ENCODE peak calls at places on chromosome 11, in seven cellular contexts. One of them, this sample, is unnamed.

GRCh38 chr11:85316967-85317366 is 310.2 kb downstream of the DLG2 start:
- DNase-seq in fibroblast of lung: no peak
- DNase-seq in right cardiac atrium: no peak
- DNase-seq in T-cell: no peak
- DNase-seq in RKO: no peak
- DNase-seq in AG10803: no peak
- DNase-seq in AG04449: no peak
- DNase-seq in this sample: no peak

GRCh38 chr11:36214484-36214883 is 74.7 kb downstream of the COMMD9 start:
- DNase-seq in T-cell: no peak
- DNase-seq in AG04449: no peak
- DNase-seq in RKO: no peak
- DNase-seq in AG10803: no peak
- DNase-seq in right cardiac atrium: no peak
- DNase-seq in fibroblast of lung: no peak
- DNase-seq in this sample: no peak

GRCh38 chr11:16215352-16215751 is 141.0 kb downstream of the SOX6 start:
- DNase-seq in AG10803: no peak
- DNase-seq in T-cell: no peak
- DNase-seq in fibroblast of lung: no peak
- DNase-seq in right cardiac atrium: no peak
- DNase-seq in RKO: no peak
- DNase-seq in AG04449: no peak
- DNase-seq in this sample: no peak

GRCh38 chr11:67365756-67366384 is 7.5 kb downstream of the CLCF1 start:
- DNase-seq in fibroblast of lung: no peak
- DNase-seq in T-cell: no peak
- DNase-seq in RKO: no peak
- DNase-seq in AG04449: no peak
- DNase-seq in right cardiac atrium: no peak
- DNase-seq in AG10803: no peak
- DNase-seq in this sample: no peak

GRCh38 chr11:68168694-68169093 is 44.4 kb downstream of the KMT5B start:
- DNase-seq in AG04449: no peak
- DNase-seq in right cardiac atrium: no peak
- DNase-seq in fibroblast of lung: no peak
- DNase-seq in T-cell: no peak
- DNase-seq in RKO: no peak
- DNase-seq in AG10803: no peak
- DNase-seq in this sample: no peak

GRCh38 chr11:3942956-3943497 is 87.6 kb downstream of the STIM1 start:
- DNase-seq in AG10803: no peak
- DNase-seq in right cardiac atrium: no peak
- DNase-seq in T-cell: no peak
- DNase-seq in AG04449: no peak
- DNase-seq in fibroblast of lung: no peak
- DNase-seq in RKO: no peak
- DNase-seq in this sample: no peak

GRCh38 chr11:85423331-85423730 is 203.8 kb downstream of the DLG2 start:
- DNase-seq in RKO: no peak
- DNase-seq in AG04449: no peak
- DNase-seq in AG10803: no peak
- DNase-seq in right cardiac atrium: no peak
- DNase-seq in fibroblast of lung: no peak
- DNase-seq in T-cell: no peak
- DNase-seq in this sample: no peak

GRCh38 chr11:99634581-99634980 is 613.8 kb downstream of the CNTN5 start:
- DNase-seq in RKO: no peak
- DNase-seq in T-cell: no peak
- DNase-seq in fibroblast of lung: no peak
- DNase-seq in AG04449: no peak
- DNase-seq in AG10803: no peak
- DNase-seq in right cardiac atrium: no peak
- DNase-seq in this sample: no peak

GRCh38 chr11:73141031-73141308 is 1.1 kb downstream of the FCHSD2 start:
- DNase-seq in right cardiac atrium: peak
- DNase-seq in T-cell: peak
- DNase-seq in RKO: peak
- DNase-seq in fibroblast of lung: no peak
- DNase-seq in AG10803: no peak
- DNase-seq in AG04449: no peak
- DNase-seq in this sample: no peak

GRCh38 chr11:2813141-2813908 is 72.2 kb downstream of the CDKN1C start:
- DNase-seq in right cardiac atrium: peak
- DNase-seq in AG04449: peak
- DNase-seq in fibroblast of lung: peak
- DNase-seq in T-cell: no peak
- DNase-seq in RKO: no peak
- DNase-seq in AG10803: no peak
- DNase-seq in this sample: no peak

GRCh38 chr11:67605231-67606011 is 1.3 kb upstream of the NDUFV1 start:
- DNase-seq in right cardiac atrium: peak
- DNase-seq in fibroblast of lung: no peak
- DNase-seq in RKO: no peak
- DNase-seq in T-cell: no peak
- DNase-seq in AG10803: no peak
- DNase-seq in AG04449: no peak
- DNase-seq in this sample: no peak

GRCh38 chr11:75261902-75262361 is 21.4 kb downstream of the TPBGL start:
- DNase-seq in AG10803: no peak
- DNase-seq in fibroblast of lung: no peak
- DNase-seq in right cardiac atrium: no peak
- DNase-seq in T-cell: no peak
- DNase-seq in RKO: no peak
- DNase-seq in AG04449: no peak
- DNase-seq in this sample: no peak

GRCh38 chr11:80167766-80168165 is 726.9 kb upstream of the TENM4 start:
- DNase-seq in AG04449: no peak
- DNase-seq in AG10803: peak
- DNase-seq in right cardiac atrium: no peak
- DNase-seq in T-cell: no peak
- DNase-seq in fibroblast of lung: no peak
- DNase-seq in RKO: no peak
- DNase-seq in this sample: no peak

GRCh38 chr11:126834573-126834972 is 166.0 kb downstream of the KIRREL3 start:
- DNase-seq in right cardiac atrium: no peak
- DNase-seq in AG10803: peak
- DNase-seq in RKO: no peak
- DNase-seq in AG04449: no peak
- DNase-seq in fibroblast of lung: no peak
- DNase-seq in T-cell: no peak
- DNase-seq in this sample: no peak

GRCh38 chr11:111736191-111736590 is 30.0 kb downstream of the PPP2R1B start:
- DNase-seq in RKO: no peak
- DNase-seq in right cardiac atrium: peak
- DNase-seq in fibroblast of lung: peak
- DNase-seq in AG10803: peak
- DNase-seq in AG04449: no peak
- DNase-seq in T-cell: no peak
- DNase-seq in this sample: no peak